ENCODE peak calls at places on chromosomes 11 and 22, in six cellular contexts. I is OCI-LY7, X is hepatocyte, R is GM23338, O is PC-3, Z is neural progenitor cell. A is an unnamed sample.
A peak's percentile ranks its signal among the peaks of the same experiment; 100 is the strongest.

GRCh38 chr11:76856571-76856970 is 4.1 kb upstream of the ACER3 start:
- DNase-seq in I (no peak), X (no peak), R (no peak), O (no peak), Z (no peak), A (no peak)

GRCh38 chr11:48096588-48097525 is 116.5 kb downstream of the PTPRJ start:
- DNase-seq in I (no peak), X (no peak), R (peak; percentile 61), O (peak; percentile 82), Z (no peak), A (no peak)

GRCh38 chr11:73186294-73186850 is 31.7 kb upstream of the P2RY2 start:
- DNase-seq in I (no peak), X (no peak), R (no peak), O (no peak), Z (no peak), A (no peak)

GRCh38 chr11:57073121-57073520 is 84.4 kb downstream of the OR5AK2 start:
- DNase-seq in I (no peak), X (no peak), R (no peak), O (no peak), Z (no peak), A (no peak)

GRCh38 chr11:67657300-67657699 is 6.8 kb upstream of the ACY3 start:
- DNase-seq in I (no peak), X (no peak), R (no peak), O (no peak), Z (no peak), A (no peak)

GRCh38 chr11:88849368-88849767 is 216.4 kb downstream of the GRM5 start:
- DNase-seq in I (no peak), X (no peak), R (no peak), O (peak; percentile 97), Z (no peak), A (no peak)

GRCh38 chr11:100562102-100562501 is 125.0 kb upstream of the ARHGAP42 start:
- DNase-seq in I (no peak), X (no peak), R (no peak), O (peak; percentile 97), Z (no peak), A (no peak)

GRCh38 chr11:14423633-14424032 is 64.7 kb upstream of the RRAS2 start:
- DNase-seq in I (no peak), X (no peak), R (no peak), O (peak; percentile 52), Z (no peak), A (no peak)

GRCh38 chr11:117808768-117809167 is 11.8 kb upstream of the DSCAML1 start:
- DNase-seq in I (no peak), X (no peak), R (no peak), O (no peak), Z (no peak), A (no peak)

GRCh38 chr11:103537904-103538502 is 428.8 kb downstream of the DYNC2H1 start:
- DNase-seq in I (no peak), X (peak; percentile 37), R (peak; percentile 66), O (peak; percentile 80), Z (peak; percentile 29), A (no peak)

GRCh38 chr22:32050678-32051515 is 7.8 kb downstream of the SLC5A1 start:
- DNase-seq in I (no peak), X (peak; percentile 71), R (peak; percentile 58), O (peak; percentile 88), Z (no peak), A (peak; percentile 9)

GRCh38 chr11:76735218-76735480 is 48.0 kb upstream of the TSKU start:
- DNase-seq in I (no peak), X (peak; percentile 36), R (no peak), O (no peak), Z (no peak), A (no peak)

GRCh38 chr11:70267405-70267950 is 3.0 kb upstream of the PPFIA1 start:
- DNase-seq in I (no peak), X (no peak), R (no peak), O (no peak), Z (no peak), A (no peak)

GRCh38 chr11:3841426-3842304 is 906 bp upstream of the RHOG start:
- DNase-seq in I (peak; percentile 90), X (peak; percentile 92), R (peak; percentile 88), O (peak; percentile 83), Z (peak; percentile 86), A (peak; percentile 89)

GRCh38 chr11:73975479-73975757 is 7.2 kb downstream of the UCP2 start:
- DNase-seq in I (no peak), X (no peak), R (no peak), O (no peak), Z (no peak), A (no peak)

GRCh38 chr11:7882860-7883259 is 48.2 kb downstream of the OR10A6 start:
- DNase-seq in I (no peak), X (no peak), R (no peak), O (no peak), Z (no peak), A (no peak)

GRCh38 chr11:43376594-43376993 is 17.9 kb downstream of the TTC17 start:
- DNase-seq in I (no peak), X (peak; percentile 32), R (no peak), O (peak; percentile 86), Z (no peak), A (no peak)

GRCh38 chr11:118434123-118434552 is 2.2 kb upstream of the KMT2A start:
- DNase-seq in I (peak; percentile 85), X (no peak), R (peak; percentile 17), O (no peak), Z (no peak), A (no peak)

GRCh38 chr11:95699631-95700470 is 89.7 kb downstream of the FAM76B start:
- DNase-seq in I (no peak), X (no peak), R (no peak), O (no peak), Z (no peak), A (no peak)

GRCh38 chr22:33438273-33438672 is 380.1 kb upstream of the SYN3 start:
- DNase-seq in I (no peak), X (peak; percentile 32), R (no peak), O (peak; percentile 45), Z (no peak), A (no peak)

GRCh38 chr11:94194712-94195111 is 66.1 kb downstream of the PANX1 start:
- DNase-seq in I (no peak), X (no peak), R (no peak), O (no peak), Z (no peak), A (no peak)

GRCh38 chr11:30329150-30329940 is 6.4 kb downstream of the ARL14EP start:
- DNase-seq in I (no peak), X (no peak), R (no peak), O (no peak), Z (no peak), A (no peak)

GRCh38 chr22:47914481-47915097 is 1152.1 kb downstream of the TBC1D22A start:
- DNase-seq in I (no peak), X (no peak), R (no peak), O (no peak), Z (no peak), A (no peak)

GRCh38 chr11:46239801-46240061 is 37.7 kb upstream of the CREB3L1 start:
- DNase-seq in I (no peak), X (peak; percentile 31), R (no peak), O (no peak), Z (no peak), A (no peak)

GRCh38 chr22:38843201-38843715 is 570 bp downstream of the NPTXR start:
- DNase-seq in I (no peak), X (peak; percentile 92), R (peak; percentile 73), O (peak; percentile 55), Z (peak; percentile 89), A (no peak)

GRCh38 chr11:83441171-83441570 is 155.0 kb upstream of the CCDC90B start:
- DNase-seq in I (no peak), X (no peak), R (peak; percentile 64), O (no peak), Z (no peak), A (no peak)

GRCh38 chr11:83438438-83438837 is 152.3 kb upstream of the CCDC90B start:
- DNase-seq in I (no peak), X (no peak), R (no peak), O (no peak), Z (no peak), A (no peak)

GRCh38 chr11:83436855-83437254 is 150.7 kb upstream of the CCDC90B start:
- DNase-seq in I (no peak), X (no peak), R (peak; percentile 27), O (no peak), Z (no peak), A (no peak)

GRCh38 chr11:83441596-83441995 is 155.4 kb upstream of the CCDC90B start:
- DNase-seq in I (no peak), X (no peak), R (no peak), O (no peak), Z (no peak), A (no peak)

GRCh38 chr11:83437939-83438338 is 151.8 kb upstream of the CCDC90B start:
- DNase-seq in I (no peak), X (no peak), R (no peak), O (no peak), Z (no peak), A (peak; percentile 25)
- TF ChIP-seq EZH2phosphoT487 in I (no peak), X (no peak), R (no peak), O (no peak), Z (no peak), A (no peak)

GRCh38 chr22:37549704-37550059 is 10.6 kb upstream of the CDC42EP1 start:
- DNase-seq in I (no peak), X (peak; percentile 64), R (no peak), O (no peak), Z (peak; percentile 40), A (no peak)
- H3K4me1 ChIP-seq in I (no peaks in the 10 kb centered on the region), X (peaks cover 48% of the 10 kb centered on the region), R (peaks cover 37% of the 10 kb centered on the region), O (peaks cover 13% of the 10 kb centered on the region), Z (peaks cover 54% of the 10 kb centered on the region), A (peaks cover 10% of the 10 kb centered on the region)

DNA sequence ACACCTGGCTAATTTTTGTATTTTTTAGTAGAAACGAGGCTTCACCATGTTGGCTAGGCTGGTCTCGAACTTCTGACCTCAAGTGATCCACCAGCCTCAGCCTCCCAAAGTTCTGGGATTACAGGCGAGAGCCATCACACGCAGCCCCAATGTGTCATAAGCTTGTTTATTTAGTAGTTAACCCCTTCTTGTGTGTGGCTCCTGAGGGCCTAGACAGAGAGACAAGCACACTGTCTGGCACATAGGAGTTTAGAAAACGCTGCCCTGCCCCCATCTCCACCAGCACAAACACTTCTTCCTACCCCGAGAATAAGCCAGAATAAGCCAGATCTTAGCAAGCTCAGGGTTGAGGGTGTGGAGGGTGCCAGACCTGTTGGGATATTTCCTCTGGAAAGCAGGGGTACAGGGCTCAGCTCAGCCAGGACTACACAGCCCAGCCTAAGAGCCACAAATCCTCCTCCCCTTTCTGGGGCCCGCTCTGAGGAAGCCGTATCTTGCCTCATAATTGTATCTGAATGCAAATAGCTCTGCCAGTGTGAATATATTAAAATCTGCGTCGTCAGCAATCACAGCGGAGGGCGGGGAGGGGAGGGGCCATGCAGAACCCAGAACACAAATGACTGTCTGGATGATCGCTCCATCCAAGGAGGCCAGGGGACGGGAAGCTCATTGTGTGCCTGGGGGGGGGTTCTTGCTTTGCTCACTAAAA is 247.3 kb downstream of the MN1 start:
- DNase-seq in I (no peak), X (peak; percentile 67), R (no peak), O (peak; percentile 10), Z (peak; percentile 40), A (no peak)
- TF ChIP-seq EZH2phosphoT487 in I (no peak), X (no peak), R (no peak), O (no peak), Z (no peak), A (no peak)

DNA sequence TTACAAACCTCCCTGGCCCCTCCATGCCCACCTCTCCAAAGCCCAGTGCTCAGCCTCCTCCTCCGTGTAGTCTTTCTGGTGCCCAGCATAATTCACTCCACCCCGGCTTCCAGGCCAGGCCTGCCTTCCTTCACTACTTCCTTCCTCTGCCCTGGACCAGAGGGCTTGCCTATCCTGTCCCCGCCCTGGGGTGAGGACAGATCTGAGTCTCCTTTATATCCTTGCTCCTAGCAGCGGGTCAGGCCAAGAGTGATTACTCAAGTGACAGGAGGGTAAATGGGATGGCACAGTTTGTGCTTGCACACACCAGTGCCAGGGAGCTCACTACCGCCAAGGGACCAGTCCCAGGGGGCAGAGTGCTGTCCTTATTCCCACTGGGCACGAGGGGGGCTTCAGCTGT is 48.0 kb downstream of the SCUBE1 start:
- DNase-seq in I (no peak), X (no peak), R (no peak), O (no peak), Z (no peak), A (no peak)
- H3K4me1 ChIP-seq in I (no peaks in the 10 kb centered on the region), X (peaks cover 72% of the 10 kb centered on the region), R (no peaks in the 10 kb centered on the region), O (no peaks in the 10 kb centered on the region), Z (peaks cover 34% of the 10 kb centered on the region), A (no peaks in the 10 kb centered on the region)

A was measured in MM.1S.